ENCODE peak calls at places on chromosome 6, in four cellular contexts. Q is H9, K is mesendoderm, U is H1. O is an unnamed sample.

GRCh38 chr6:145787688-145788087 is 26.9 kb downstream of the FBXO30 start:
- DNase-seq in Q (no peak), U (no peak), K (no peak), O (no peak)

GRCh38 chr6:70413829-70414494 is 654 bp downstream of the FAM135A start:
- DNase-seq in U (no peak), Q (no peak), K (peak), O (no peak)

GRCh38 chr6:93968126-93968525 is 548.8 kb upstream of the EPHA7 start:
- DNase-seq in K (no peak), U (no peak), Q (no peak), O (no peak)

GRCh38 chr6:165042912-165043311 is 266.5 kb downstream of the C6orf118 start:
- DNase-seq in U (no peak), Q (peak), K (peak), O (no peak)

GRCh38 chr6:150813319-150813992 is 52.0 kb upstream of the MTHFD1L start:
- DNase-seq in U (no peak), K (peak), Q (no peak), O (peak)

GRCh38 chr6:31737315-31738047 is 1.2 kb upstream of the CLIC1 start:
- DNase-seq in Q (peak), U (no peak), K (peak), O (no peak)

GRCh38 chr6:34227656-34228421 is 8.8 kb upstream of the HMGA1 start:
- DNase-seq in Q (peak), U (no peak), K (no peak), O (no peak)

GRCh38 chr6:44837741-44838140 is 450.2 kb downstream of the CDC5L start:
- DNase-seq in U (no peak), Q (no peak), K (no peak), O (no peak)

GRCh38 chr6:19851273-19852089 is 14.3 kb downstream of the ID4 start:
- DNase-seq in Q (peak), K (peak), U (no peak), O (peak)

GRCh38 chr6:156437084-156437879 is 339.9 kb upstream of the ARID1B start:
- DNase-seq in Q (no peak), K (no peak), U (no peak), O (no peak)

GRCh38 chr6:4931530-4932505 is 72.0 kb downstream of the RPP40 start:
- DNase-seq in Q (no peak), K (peak), U (no peak), O (no peak)

GRCh38 chr6:28336284-28337024 is 506 bp upstream of the ZSCAN31 start:
- DNase-seq in Q (no peak), U (no peak), K (no peak), O (peak)

GRCh38 chr6:16803294-16804006 is 42.2 kb upstream of the ATXN1 start:
- DNase-seq in K (peak), U (peak), Q (peak), O (peak)

GRCh38 chr6:38644951-38645350 is 5.2 kb upstream of the BTBD9 start:
- DNase-seq in U (no peak), Q (no peak), K (no peak), O (no peak)

GRCh38 chr6:142842423-142843261 is 102.3 kb downstream of the HIVEP2 start:
- DNase-seq in U (no peak), Q (no peak), K (no peak), O (peak)

GRCh38 chr6:16783485-16783884 is 22.2 kb upstream of the ATXN1 start:
- DNase-seq in Q (no peak), U (no peak), K (no peak), O (peak)

GRCh38 chr6:7960848-7961247 is 50.3 kb upstream of the TXNDC5 start:
- DNase-seq in Q (no peak), K (no peak), U (no peak), O (no peak)

GRCh38 chr6:136656121-136656520 is 105.9 kb upstream of the MAP7 start:
- DNase-seq in U (no peak), K (no peak), Q (no peak), O (no peak)

GRCh38 chr6:163416640-163417253 is 2.2 kb downstream of the QKI start:
- DNase-seq in U (no peak), K (peak), Q (no peak), O (peak)

GRCh38 chr6:515267-515666 is 123.7 kb downstream of the IRF4 start:
- DNase-seq in K (peak), Q (no peak), U (no peak), O (no peak)
- H4K5ac ChIP-seq in K (no peak), Q (no peak), U (no peak), O (no peak)

GRCh38 chr6:37047421-37047931 is 42.0 kb downstream of the FGD2 start:
- DNase-seq in U (no peak), Q (no peak), K (no peak), O (no peak)

GRCh38 chr6:37047933-37048850 is 42.7 kb downstream of the FGD2 start:
- DNase-seq in Q (no peak), U (no peak), K (no peak), O (no peak)

GRCh38 chr6:37049735-37049989 is 44.2 kb downstream of the FGD2 start:
- DNase-seq in K (no peak), Q (no peak), U (no peak), O (no peak)

GRCh38 chr6:37049990-37050853 is 44.8 kb downstream of the FGD2 start:
- DNase-seq in U (no peak), K (no peak), Q (no peak), O (no peak)

GRCh38 chr6:37048851-37049734 is 43.6 kb downstream of the FGD2 start:
- DNase-seq in Q (no peak), K (no peak), U (no peak), O (peak)
- H4K5ac ChIP-seq in Q (no peak), K (no peak), U (no peak), O (no peak)

DNA sequence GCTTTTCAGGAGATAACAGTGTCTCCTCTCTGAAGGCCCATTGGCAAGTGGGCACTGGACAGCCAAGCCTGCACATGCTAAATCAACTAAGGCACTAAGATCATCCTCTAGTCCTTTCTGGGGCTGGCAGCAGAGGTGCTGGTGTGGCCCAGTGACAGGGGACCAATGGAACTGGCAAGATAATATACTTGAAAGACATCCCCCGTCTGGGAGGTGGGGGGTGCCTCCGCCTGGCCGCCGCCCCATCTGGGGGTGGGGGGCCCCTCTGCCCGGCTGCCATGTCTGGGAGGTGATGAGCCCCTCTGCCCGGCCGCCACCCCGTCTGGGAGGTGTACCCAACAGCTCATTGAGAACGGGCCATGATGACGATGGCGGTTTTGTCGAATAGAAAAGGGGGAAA is 223.3 kb downstream of the UNC5CL start:
- DNase-seq in U (no peak), K (no peak), Q (no peak), O (no peak)
- H4K5ac ChIP-seq in U (no peak), K (no peak), Q (no peak), O (no peak)

GRCh38 chr6:169886631-169887227 is 135.3 kb downstream of the ERMARD start:
- DNase-seq in K (no peak), Q (no peak), U (no peak), O (no peak)
- H4K5ac ChIP-seq in K (no peak), Q (no peak), U (no peak), O (no peak)

DNA sequence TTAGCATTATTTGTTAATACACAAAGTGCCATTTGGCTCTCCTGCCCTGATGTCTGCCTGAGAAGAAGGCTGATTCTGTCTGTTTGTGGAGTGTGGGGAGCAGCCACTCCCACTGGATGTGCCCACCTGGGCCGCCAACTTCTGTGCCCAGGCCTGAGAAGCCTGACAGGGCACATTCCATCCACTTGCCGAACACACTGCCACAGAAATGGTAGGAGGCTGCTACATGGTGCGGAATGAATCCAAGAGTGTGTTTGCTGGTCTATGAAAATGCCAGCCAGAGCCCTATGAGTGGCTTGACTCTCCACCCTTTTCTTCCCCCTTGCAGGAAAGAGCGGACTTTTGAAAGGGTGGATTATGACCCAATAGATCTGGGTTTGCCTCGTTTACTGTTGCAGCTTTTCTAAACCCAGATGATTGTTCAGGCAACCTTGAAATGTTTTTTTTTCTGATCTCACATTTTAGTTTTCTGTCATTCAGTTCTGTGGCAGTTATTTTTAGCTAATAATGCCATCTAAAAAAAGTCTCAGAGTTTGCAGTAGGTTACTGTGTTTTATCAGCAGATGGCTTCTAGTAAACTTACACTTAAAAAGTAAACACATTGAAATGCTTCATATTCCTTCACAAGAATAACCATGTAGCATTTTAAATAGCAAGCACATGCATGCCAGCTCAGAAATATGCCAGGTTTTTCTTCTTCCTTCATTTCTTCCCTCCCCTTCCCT is 196.5 kb downstream of the SLC35F1 start:
- DNase-seq in Q (no peak), K (no peak), U (no peak), O (no peak)
- H4K5ac ChIP-seq in Q (no peak), K (no peak), U (no peak), O (no peak)

DNA sequence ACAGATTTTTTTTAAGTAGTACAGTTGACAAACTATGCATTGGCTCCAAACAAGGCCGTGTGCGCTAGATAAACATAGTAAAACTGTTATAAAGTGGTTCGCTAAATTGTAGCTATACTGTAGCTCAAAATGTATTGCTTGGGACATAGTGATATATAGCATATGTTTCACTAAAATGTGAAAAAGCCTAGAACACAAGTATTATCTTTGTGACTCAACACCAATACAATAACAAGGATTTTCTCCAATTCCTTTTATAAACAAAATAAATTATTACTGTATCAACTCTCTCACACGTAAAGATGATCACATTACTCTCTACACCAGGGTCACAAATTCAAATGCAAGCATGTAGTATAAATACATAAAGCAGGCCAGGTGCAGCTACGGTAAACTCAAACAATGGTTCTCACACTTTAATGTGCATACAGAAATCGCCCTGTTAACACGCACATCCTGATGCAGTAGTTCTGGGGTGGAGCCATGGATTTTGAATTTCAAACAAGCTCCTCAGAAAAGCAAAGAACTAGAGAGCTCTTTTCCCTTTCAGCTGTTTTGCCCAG is 214.6 kb downstream of the GMDS start:
- DNase-seq in K (no peak), Q (peak), U (no peak), O (peak)
- H4K5ac ChIP-seq in K (no peak), Q (no peak), U (no peak), O (no peak)

GRCh38 chr6:36794704-36795065 is 44.6 kb downstream of the CPNE5 start:
- DNase-seq in Q (no peak), K (no peak), U (no peak), O (no peak)
- H4K5ac ChIP-seq in Q (no peak), K (no peak), U (no peak), O (no peak)

GRCh38 chr6:67199425-67199824 is 1435.7 kb upstream of the ADGRB3 start:
- DNase-seq in U (no peak), K (no peak), Q (no peak), O (no peak)
- H4K5ac ChIP-seq in U (no peak), K (no peak), Q (no peak), O (no peak)

O was measured in IMR-90.